ENCODE peak calls at places on chromosomes 4 and X, in four cellular contexts. B is left lung; D is mesendoderm; Q is CD8-positive, alpha-beta T cell. A is an unnamed sample.

GRCh38 chrX:1576201-1577101 is 15.0 kb upstream of the AKAP17A start:
- DNase-seq in Q (no peak), D (no peak), B (no peak), A (no peak)

GRCh38 chrX:110745288-110745687 is 50.3 kb downstream of the CHRDL1 start:
- DNase-seq in D (no peak), B (no peak), Q (no peak), A (no peak)

GRCh38 chrX:68719904-68720614 is 72.6 kb downstream of the STARD8 start:
- DNase-seq in D (peak; percentile 65), Q (no peak), B (peak; percentile 27), A (no peak)

GRCh38 chr4:74536557-74536956 is 91.6 kb downstream of the AREG start:
- DNase-seq in B (no peak), D (no peak), Q (no peak), A (no peak)

GRCh38 chr4:78610546-78611214 is 59.1 kb downstream of the ANXA3 start:
- DNase-seq in Q (no peak), D (no peak), B (no peak), A (no peak)

GRCh38 chr4:20203508-20203907 is 48.2 kb upstream of the SLIT2 start:
- DNase-seq in D (no peak), Q (no peak), B (no peak), A (no peak)

GRCh38 chr4:30005995-30006394 is 714.2 kb upstream of the PCDH7 start:
- DNase-seq in D (no peak), Q (no peak), B (no peak), A (no peak)

GRCh38 chrX:68989865-68990606 is 161.2 kb downstream of the EFNB1 start:
- DNase-seq in D (peak; percentile 98), B (no peak), Q (no peak), A (peak; percentile 61)

GRCh38 chrX:75230296-75230695 is 43.6 kb upstream of the UPRT start:
- DNase-seq in Q (no peak), B (no peak), D (no peak), A (no peak)

GRCh38 chr4:95547708-95548471 is 883 bp downstream of the UNC5C start:
- DNase-seq in B (no peak), D (no peak), Q (no peak), A (no peak)

GRCh38 chr4:100497729-100498250 is 20.0 kb downstream of the EMCN start:
- DNase-seq in Q (no peak), D (no peak), B (no peak), A (no peak)

GRCh38 chrX:2503591-2504500 is 3.1 kb upstream of the DHRSX start:
- DNase-seq in B (no peak), Q (no peak), D (no peak), A (no peak)

GRCh38 chrX:23509256-23509655 is 158.0 kb upstream of the PRDX4 start:
- DNase-seq in B (no peak), Q (no peak), D (peak; percentile 57), A (no peak)
- H3K4me3 ChIP-seq in B (no peak overlapping the region), Q (no peak overlapping the region), D (no peak overlapping the region), A (no peak overlapping the region)

GRCh38 chr4:41365726-41366125 is 109.0 kb downstream of the UCHL1 start:
- DNase-seq in Q (no peak), B (no peak), D (no peak), A (no peak)

GRCh38 chr4:41369680-41370079 is 113.0 kb downstream of the UCHL1 start:
- DNase-seq in Q (no peak), B (no peak), D (no peak), A (no peak)

GRCh38 chr4:41364871-41365270 is 108.1 kb downstream of the UCHL1 start:
- DNase-seq in B (no peak), Q (no peak), D (no peak), A (no peak)

GRCh38 chr4:41363384-41363981 is 106.8 kb downstream of the UCHL1 start:
- DNase-seq in B (no peak), D (peak; percentile 54), Q (no peak), A (no peak)

GRCh38 chr4:41366911-41367517 is 110.3 kb downstream of the UCHL1 start:
- DNase-seq in Q (no peak), D (no peak), B (no peak), A (no peak)
- H3K4me1 ChIP-seq in Q (no peaks in the 10 kb centered on the region), D (peaks cover 9% of the 10 kb centered on the region), B (peaks cover 12% of the 10 kb centered on the region), A (no peaks in the 10 kb centered on the region)

GRCh38 chr4:174260099-174260498 is 23.4 kb downstream of the FBXO8 start:
- DNase-seq in Q (no peak), D (peak; percentile 15), B (no peak), A (no peak)
- H3K27ac ChIP-seq in Q (no peak overlapping the region), D (no peak overlapping the region), B (no peak overlapping the region), A (no peak overlapping the region)

GRCh38 chr4:145552181-145552822 is 66.9 kb upstream of the MMAA start:
- DNase-seq in Q (no peak), B (no peak), D (no peak), A (no peak)
- H3K4me3 ChIP-seq in Q (no peak overlapping the region), B (no peak overlapping the region), D (no peak overlapping the region), A (no peak overlapping the region)

DNA sequence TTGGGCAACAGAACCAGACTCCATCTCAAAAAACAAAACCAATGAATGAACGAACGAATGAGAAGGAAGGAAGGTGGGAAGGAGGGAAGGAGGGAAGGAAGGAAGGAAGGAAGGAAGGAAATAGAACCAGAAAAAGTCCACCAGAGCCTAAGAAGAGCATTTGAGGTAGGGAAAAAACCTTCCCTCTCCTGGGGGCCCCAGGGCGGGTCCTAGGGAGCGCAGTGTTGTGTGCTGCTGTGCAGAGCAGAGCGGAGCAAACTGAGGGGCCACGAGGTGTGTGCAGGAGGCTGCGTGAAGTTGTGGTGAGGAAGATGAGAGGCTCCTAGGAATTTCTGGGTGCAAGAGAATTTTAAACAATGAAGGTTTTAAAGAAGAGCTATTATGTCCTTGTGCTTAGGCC is 16.0 kb upstream of the NSUN7 start:
- DNase-seq in Q (no peak), B (no peak), D (no peak), A (no peak)
- H3K4me1 ChIP-seq in Q (peaks cover 6% of the 10 kb centered on the region), B (peaks cover 40% of the 10 kb centered on the region), D (peaks cover 2% of the 10 kb centered on the region), A (peaks cover 11% of the 10 kb centered on the region)

GRCh38 chr4:176790398-176790797 is 2.3 kb downstream of the VEGFC start:
- DNase-seq in B (no peak), D (no peak), Q (no peak), A (no peak)

GRCh38 chr4:176792348-176793059 is at the start of gene VEGFC:
- DNase-seq in Q (no peak), B (peak; percentile 45), D (peak; percentile 72), A (peak; percentile 37)

GRCh38 chr4:176789955-176790354 is 2.8 kb downstream of the VEGFC start:
- DNase-seq in D (peak; percentile 51), B (no peak), Q (no peak), A (peak; percentile 11)

GRCh38 chr4:176793060-176793605 is 411 bp upstream of the VEGFC start:
- DNase-seq in D (no peak), Q (no peak), B (peak; percentile 33), A (no peak)

GRCh38 chr4:176791591-176792347 is 953 bp downstream of the VEGFC start:
- DNase-seq in Q (no peak), B (no peak), D (peak; percentile 28), A (no peak)
- H3K27ac ChIP-seq in Q (no peak overlapping the region), B (peak overlapping the region; percentile 76), D (no peak overlapping the region), A (no peak overlapping the region)

GRCh38 chr4:85495621-85496020 is 20.7 kb downstream of the ARHGAP24 start:
- DNase-seq in Q (no peak), B (no peak), D (no peak), A (no peak)
- H3K4me3 ChIP-seq in Q (no peak overlapping the region), B (no peak overlapping the region), D (no peak overlapping the region), A (no peak overlapping the region)

DNA sequence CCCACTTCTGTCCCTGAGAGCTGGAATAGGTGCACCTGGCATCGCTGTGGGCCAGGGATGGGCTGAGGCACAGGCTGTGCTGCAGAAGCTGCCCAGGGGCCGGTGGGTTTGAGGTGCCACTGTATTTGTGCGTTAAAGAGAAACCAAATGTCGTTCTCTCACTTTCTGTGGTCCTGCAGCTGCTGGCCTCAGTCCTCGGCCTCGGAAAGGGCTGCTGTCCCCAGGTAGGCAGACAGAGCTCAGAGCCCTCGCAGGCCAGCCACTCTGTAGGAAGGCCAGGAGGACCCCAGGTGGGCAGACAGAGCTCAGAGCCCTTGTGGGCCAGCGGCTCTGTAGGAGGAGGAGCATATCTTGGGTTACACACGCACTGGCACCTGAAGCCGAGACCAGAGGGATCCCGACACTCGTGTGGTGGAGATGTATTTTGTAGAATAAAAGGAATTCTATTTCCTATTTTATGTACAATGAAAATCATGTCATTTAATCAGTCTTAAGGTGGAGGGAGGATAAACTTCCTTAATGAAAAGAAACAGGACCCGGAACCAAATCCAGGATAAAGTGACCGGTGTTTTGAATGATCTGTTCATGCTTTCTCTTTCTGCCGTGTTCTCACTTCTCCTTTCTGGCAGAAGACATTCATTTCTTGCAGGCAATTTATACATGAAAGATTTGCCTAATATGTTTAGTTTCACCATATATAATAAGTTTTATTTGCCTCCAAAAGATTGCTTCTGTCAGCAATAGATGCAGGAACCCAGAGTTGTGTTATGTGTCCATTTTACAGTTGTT is 54.4 kb upstream of the HGFAC start:
- DNase-seq in Q (no peak), D (no peak), B (no peak), A (no peak)
- H3K4me1 ChIP-seq in Q (no peaks in the 10 kb centered on the region), D (peaks cover 9% of the 10 kb centered on the region), B (peaks cover 64% of the 10 kb centered on the region), A (no peaks in the 10 kb centered on the region)

GRCh38 chr4:138908134-138908533 is 107.4 kb upstream of the NOCT start:
- DNase-seq in B (no peak), Q (no peak), D (no peak), A (no peak)

GRCh38 chr4:138910914-138911336 is 104.7 kb upstream of the NOCT start:
- DNase-seq in Q (no peak), B (peak; percentile 75), D (peak; percentile 98), A (peak; percentile 53)

GRCh38 chr4:138911903-138912713 is 103.5 kb upstream of the NOCT start:
- DNase-seq in Q (no peak), B (peak; percentile 60), D (no peak), A (peak; percentile 22)

GRCh38 chr4:138909605-138910004 is 106.0 kb upstream of the NOCT start:
- DNase-seq in D (peak; percentile 37), Q (no peak), B (no peak), A (no peak)

GRCh38 chr4:138910201-138910913 is 105.2 kb upstream of the NOCT start:
- DNase-seq in D (no peak), Q (no peak), B (no peak), A (no peak)
- H3K27ac ChIP-seq in D (no peak overlapping the region), Q (no peak overlapping the region), B (peak overlapping the region; percentile 82), A (no peak overlapping the region)

DNA sequence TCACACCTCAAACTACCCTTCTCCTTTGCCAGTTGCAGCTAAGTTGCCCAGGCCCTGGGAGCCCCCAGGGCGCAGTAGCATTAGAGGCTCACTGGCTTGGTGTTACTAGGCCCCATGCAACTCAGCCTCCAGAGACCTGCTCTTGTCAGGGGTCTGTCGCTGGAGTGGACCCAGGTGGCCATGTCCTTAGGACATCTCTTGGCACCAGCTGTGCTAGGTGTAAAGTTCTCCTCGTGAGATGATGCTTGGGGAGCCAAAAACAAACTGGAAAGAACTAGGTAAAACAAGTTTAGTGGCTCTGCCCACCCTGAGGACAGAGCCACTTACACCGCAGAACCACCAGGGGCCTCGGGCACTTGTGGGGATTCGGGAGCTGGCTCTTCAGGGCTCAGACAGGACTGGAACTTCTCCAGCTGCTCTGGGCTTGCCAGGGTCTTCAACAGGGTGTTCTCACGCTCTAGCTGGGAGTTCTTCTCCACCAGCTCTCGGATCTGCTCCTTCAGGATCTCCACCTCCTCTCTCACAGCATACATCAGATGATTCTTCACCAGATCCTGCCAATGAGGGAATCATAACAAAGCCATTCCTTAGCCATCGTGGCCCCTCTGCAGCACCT is 61.3 kb downstream of the TSC22D3 start:
- DNase-seq in B (no peak), D (no peak), Q (no peak), A (no peak)
- H3K4me3 ChIP-seq in B (peak overlapping the region; percentile 72), D (no peak overlapping the region), Q (peak overlapping the region; percentile 91), A (peak overlapping the region; percentile 44)